ENCODE peak calls at places on chromosome 14, in seven cellular contexts. G is HCT116, T is brain microvascular endothelial cell, E is stomach, V is AG09319, N is GM10248, J is IMR-90. U is an unnamed sample.

GRCh38 chr14:29637406-29637805 is 290.2 kb downstream of the PRKD1 start:
- DNase-seq in J (peak), T (peak), N (no peak), E (peak), V (peak), G (no peak), U (no peak)

GRCh38 chr14:38143651-38144505 is 63.8 kb upstream of the SSTR1 start:
- DNase-seq in G (no peak), J (peak), T (peak), V (peak), N (no peak), E (no peak), U (peak)

GRCh38 chr14:93708311-93708734 is 80.0 kb downstream of the PRIMA1 start:
- DNase-seq in E (no peak), T (no peak), J (no peak), V (no peak), N (no peak), G (no peak), U (no peak)

GRCh38 chr14:24325131-24325530 is 9.7 kb downstream of the ADCY4 start:
- DNase-seq in T (no peak), J (no peak), N (no peak), G (no peak), V (no peak), E (no peak), U (no peak)

GRCh38 chr14:22925513-22925912 is 3.7 kb downstream of the PRMT5 start:
- DNase-seq in E (no peak), N (no peak), V (no peak), T (no peak), G (no peak), J (no peak), U (no peak)

GRCh38 chr14:72839753-72840390 is 54.0 kb downstream of the DPF3 start:
- DNase-seq in J (no peak), G (no peak), T (no peak), E (no peak), V (no peak), N (no peak), U (no peak)

GRCh38 chr14:50008562-50009355 is 107.6 kb downstream of the VCPKMT start:
- DNase-seq in E (no peak), J (peak), N (no peak), G (no peak), T (no peak), V (no peak), U (no peak)

GRCh38 chr14:50082308-50082742 is 34.0 kb downstream of the VCPKMT start:
- DNase-seq in J (no peak), V (no peak), G (no peak), E (no peak), N (no peak), T (no peak), U (no peak)

GRCh38 chr14:65794674-65795279 is 382.2 kb downstream of the FUT8 start:
- DNase-seq in N (no peak), J (no peak), V (no peak), G (no peak), T (no peak), E (no peak), U (no peak)

GRCh38 chr14:79091381-79091963 is 921.3 kb downstream of the NRXN3 start:
- DNase-seq in E (no peak), N (no peak), T (no peak), G (no peak), V (no peak), J (no peak), U (no peak)

GRCh38 chr14:74302160-74302628 is 540 bp downstream of the ABCD4 start:
- DNase-seq in N (peak), G (no peak), J (peak), V (peak), E (no peak), T (peak), U (no peak)

GRCh38 chr14:72682188-72682587 is 211.7 kb downstream of the DPF3 start:
- DNase-seq in G (no peak), N (no peak), J (peak), T (peak), V (peak), E (no peak), U (peak)

GRCh38 chr14:52356025-52356424 is 41.9 kb downstream of the PTGER2 start:
- DNase-seq in V (no peak), G (no peak), E (no peak), J (peak), N (no peak), T (peak), U (no peak)

GRCh38 chr14:96136361-96136760 is 68.3 kb upstream of the BDKRB2 start:
- DNase-seq in N (no peak), T (peak), V (peak), E (no peak), G (no peak), J (peak), U (peak)

GRCh38 chr14:36129181-36129580 is 47.3 kb downstream of the PTCSC3 start:
- DNase-seq in G (peak), J (no peak), T (no peak), E (no peak), V (no peak), N (no peak), U (peak)

GRCh38 chr14:59292921-59293605 is 104.6 kb downstream of the DAAM1 start:
- DNase-seq in T (no peak), G (no peak), V (no peak), N (no peak), J (no peak), E (no peak), U (no peak)

GRCh38 chr14:57317248-57317833 is 48.6 kb downstream of the AP5M1 start:
- DNase-seq in J (peak), V (peak), T (peak), N (peak), E (peak), G (peak), U (peak)

GRCh38 chr14:98189521-98189920 is 1082.5 kb downstream of the BCL11B start:
- DNase-seq in J (no peak), E (no peak), V (no peak), T (no peak), G (no peak), N (no peak), U (no peak)

GRCh38 chr14:52553002-52553670 is 500 bp downstream of the GPR137C start:
- DNase-seq in V (no peak), G (no peak), E (peak), T (no peak), J (no peak), N (peak), U (no peak)

GRCh38 chr14:85576848-85577541 is 47.1 kb downstream of the FLRT2 start:
- DNase-seq in E (no peak), N (no peak), T (no peak), J (peak), V (no peak), G (no peak), U (no peak)

GRCh38 chr14:95265106-95266094 is 54.3 kb downstream of the CLMN start:
- DNase-seq in J (peak), V (peak), G (peak), T (peak), N (peak), E (peak), U (peak)

GRCh38 chr14:23068792-23069412 is 11.6 kb upstream of the CDH24 start:
- DNase-seq in J (peak), E (peak), G (peak), V (peak), T (peak), N (peak), U (peak)

GRCh38 chr14:104874110-104874531 is 9.1 kb downstream of the CEP170B start:
- DNase-seq in J (no peak), G (no peak), T (no peak), V (no peak), E (no peak), N (no peak), U (no peak)

GRCh38 chr14:87617079-87617478 is 375.9 kb downstream of the GALC start:
- DNase-seq in J (no peak), G (no peak), N (no peak), V (no peak), T (no peak), E (no peak), U (no peak)
- TF ChIP-seq CTCF in J (no peak), G (no peak), N (no peak), V (no peak), T (no peak), E (no peak), U (no peak)

GRCh38 chr14:43005807-43006206 is 1399.1 kb downstream of the LRFN5 start:
- DNase-seq in T (no peak), V (no peak), G (no peak), J (peak), E (no peak), N (no peak), U (no peak)
- TF ChIP-seq CTCF in T (peak), V (no peak), G (no peak), J (peak), E (no peak), N (no peak), U (no peak)

GRCh38 chr14:76509291-76509690 is 133.4 kb downstream of the ESRRB start:
- DNase-seq in J (no peak), N (no peak), T (no peak), E (no peak), V (no peak), G (no peak), U (no peak)
- TF ChIP-seq CTCF in J (no peak), N (no peak), T (no peak), E (no peak), V (no peak), G (no peak), U (no peak)

DNA sequence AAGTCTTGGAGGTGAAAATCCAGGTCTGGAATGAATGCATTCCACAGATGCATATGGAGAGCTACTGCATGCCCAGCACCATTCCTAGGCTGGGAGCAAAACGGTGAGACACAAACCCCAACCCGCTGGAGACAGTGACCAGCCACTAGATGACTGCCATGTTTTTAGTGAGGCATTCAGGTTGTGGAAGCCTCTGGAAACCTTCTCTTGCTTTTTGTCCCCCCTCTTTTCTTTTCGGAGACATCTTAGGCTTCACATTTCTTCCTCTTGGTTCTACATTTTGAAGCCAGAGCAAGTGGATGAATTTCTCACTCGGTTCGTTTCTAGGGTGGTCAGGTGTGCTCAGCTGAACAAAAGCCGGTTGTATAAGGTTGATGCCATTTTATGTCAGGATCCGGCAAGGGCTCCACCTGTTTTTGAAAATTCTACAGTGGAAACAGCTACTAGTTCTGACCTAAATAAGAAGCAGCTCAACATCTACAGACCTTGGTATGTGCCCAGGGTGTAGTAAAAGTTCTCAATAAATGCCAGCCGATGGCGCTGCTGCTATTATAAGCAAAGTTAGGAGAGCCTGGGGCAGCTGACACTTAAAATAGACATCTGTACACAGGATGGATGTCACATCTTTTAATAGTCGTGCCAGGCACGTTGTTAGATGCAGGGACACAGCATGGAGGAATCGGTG is 1.8 kb upstream of the ZNF839 start:
- DNase-seq in V (no peak), G (no peak), J (no peak), N (no peak), E (no peak), T (no peak), U (no peak)
- TF ChIP-seq CTCF in V (no peak), G (no peak), J (no peak), N (peak), E (no peak), T (no peak), U (no peak)

U was measured in HFF-Myc.